ENCODE peak calls at places on chromosome 13, in ten cellular contexts. E, H, C, R, U, Z, K, N, Q and L are unnamed samples. For H3K4me1 and H3K27me3, the result is how much of the 10 kb centered on the place peaks cover.

GRCh38 chr13:90997951-90998350 is 349.5 kb upstream of the MIR17HG start:
- DNase-seq in H (no peak), U (no peak), E (no peak), R (no peak), Q (no peak), N (no peak), K (no peak), C (no peak), Z (no peak), L (no peak)

GRCh38 chr13:29753593-29754485 is 96.6 kb downstream of the UBL3 start:
- DNase-seq in Z (no peak), U (no peak), R (no peak), K (no peak), E (no peak), H (no peak), Q (no peak), N (no peak), C (no peak), L (no peak)

GRCh38 chr13:99614465-99614885 is 113.2 kb downstream of the TM9SF2 start:
- DNase-seq in K (no peak), Z (no peak), U (peak), Q (peak), E (peak), N (no peak), H (peak), C (no peak), R (peak), L (no peak)

GRCh38 chr13:101514695-101515275 is 62.3 kb downstream of the ITGBL1 start:
- DNase-seq in H (no peak), Q (peak), Z (no peak), E (no peak), R (peak), N (no peak), K (no peak), C (no peak), U (no peak), L (no peak)

GRCh38 chr13:72255908-72256307 is 388.9 kb upstream of the DACH1 start:
- DNase-seq in C (no peak), K (no peak), Q (peak), U (peak), N (no peak), Z (peak), R (peak), E (no peak), H (no peak), L (no peak)

GRCh38 chr13:76641056-76641455 is 245.1 kb downstream of the KCTD12 start:
- DNase-seq in U (no peak), E (no peak), K (no peak), R (no peak), H (no peak), N (no peak), Q (no peak), Z (no peak), C (no peak), L (no peak)

GRCh38 chr13:99055286-99056073 is 77.6 kb upstream of the DOCK9 start:
- DNase-seq in N (no peak), U (no peak), K (peak), Q (no peak), R (peak), E (no peak), C (no peak), Z (no peak), H (no peak), L (no peak)

GRCh38 chr13:26656919-26657318 is 99.4 kb downstream of the WASF3 start:
- DNase-seq in K (no peak), U (no peak), Q (peak), Z (no peak), N (no peak), R (no peak), C (no peak), E (no peak), H (no peak), L (no peak)

GRCh38 chr13:26964278-26965057 is 203.9 kb upstream of the GPR12 start:
- DNase-seq in K (no peak), N (no peak), R (no peak), U (no peak), H (peak), C (no peak), E (no peak), Q (no peak), Z (no peak), L (no peak)

GRCh38 chr13:110234532-110234931 is 72.4 kb downstream of the COL4A1 start:
- DNase-seq in H (no peak), N (no peak), E (no peak), R (no peak), Z (no peak), K (no peak), Q (no peak), C (no peak), U (no peak), L (peak)
- H3K4me1 ChIP-seq in H (half or more), N (under half), E (half or more), R (under half), Z (under half), K (half or more), Q (under half), C (under half), U (under half), L (half or more)

DNA sequence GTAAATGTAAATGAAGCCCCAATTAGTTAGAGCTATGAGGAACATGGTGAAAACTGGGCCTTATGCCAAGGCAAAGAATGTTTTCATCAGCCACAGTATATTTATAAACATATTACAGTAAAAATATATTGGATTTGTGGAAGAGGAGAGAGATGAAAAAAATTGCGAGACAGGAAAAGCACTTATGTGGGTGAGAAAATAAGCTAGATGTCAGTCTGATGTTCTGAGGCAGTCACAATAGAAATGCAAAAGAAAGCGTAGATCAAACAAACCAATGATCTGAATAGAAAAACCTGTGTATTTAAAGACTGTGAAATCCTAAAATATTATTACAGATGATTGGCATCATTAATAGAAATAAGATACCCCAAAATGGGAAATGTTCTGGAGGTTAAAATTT is 1332.5 kb downstream of the SLITRK5 start:
- DNase-seq in K (no peak), Z (no peak), C (no peak), R (no peak), N (no peak), Q (no peak), U (no peak), H (no peak), E (no peak), L (no peak)
- TF ChIP-seq POLR2AphosphoS5 in K (no peak), Z (no peak), C (no peak), R (no peak), N (no peak), Q (no peak), U (no peak), H (no peak), E (no peak), L (no peak)

GRCh38 chr13:112254900-112255299 is 121.3 kb upstream of the SPACA7 start:
- DNase-seq in E (no peak), C (no peak), N (no peak), K (peak), R (no peak), Z (no peak), U (no peak), Q (no peak), H (no peak), L (no peak)

GRCh38 chr13:112253631-112254030 is 122.5 kb upstream of the SPACA7 start:
- DNase-seq in Z (no peak), K (no peak), E (no peak), U (no peak), C (no peak), Q (no peak), R (no peak), N (no peak), H (no peak), L (peak)

GRCh38 chr13:112254061-112254818 is 121.9 kb upstream of the SPACA7 start:
- DNase-seq in C (no peak), Z (no peak), U (no peak), E (no peak), K (peak), N (no peak), R (no peak), Q (no peak), H (no peak), L (peak)

GRCh38 chr13:112256716-112257497 is 119.2 kb upstream of the SPACA7 start:
- DNase-seq in N (no peak), R (no peak), E (no peak), C (no peak), U (no peak), K (peak), Q (no peak), H (no peak), Z (no peak), L (peak)

DNA sequence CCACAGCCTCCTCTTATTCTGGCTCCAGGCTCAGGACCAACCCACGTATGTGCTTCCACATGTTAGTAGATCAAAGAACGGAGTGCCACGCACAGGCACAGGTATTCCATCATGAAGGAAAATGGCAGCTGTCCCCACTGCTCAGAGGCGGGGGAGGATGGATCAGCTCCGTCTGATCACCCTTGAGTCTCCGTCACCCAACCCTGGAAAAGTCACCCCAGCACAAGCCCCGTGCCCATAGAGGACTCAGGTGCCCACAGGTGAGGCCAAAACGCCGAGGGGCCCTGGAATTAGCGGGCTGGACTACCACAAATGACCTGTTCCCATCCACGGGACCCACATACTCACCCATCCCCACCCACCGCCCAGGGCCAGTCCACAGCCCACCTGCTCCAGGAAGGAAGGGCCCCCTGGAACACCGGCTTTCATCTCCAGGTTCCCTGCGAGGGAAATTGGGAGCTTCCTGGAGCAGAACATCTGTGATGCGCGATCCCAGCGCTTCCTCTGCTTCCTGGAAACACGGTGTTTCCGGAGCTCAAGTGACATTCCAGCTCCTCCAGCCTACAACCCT is 120.5 kb upstream of the SPACA7 start:
- DNase-seq in C (no peak), Q (no peak), N (no peak), U (no peak), R (no peak), Z (no peak), K (peak), H (no peak), E (no peak), L (peak)
- H3K27me3 ChIP-seq in C (under half), Q (half or more), N (under half), U (under half), R (under half), Z (under half), K (under half), H (under half), E (under half), L (under half)

DNA sequence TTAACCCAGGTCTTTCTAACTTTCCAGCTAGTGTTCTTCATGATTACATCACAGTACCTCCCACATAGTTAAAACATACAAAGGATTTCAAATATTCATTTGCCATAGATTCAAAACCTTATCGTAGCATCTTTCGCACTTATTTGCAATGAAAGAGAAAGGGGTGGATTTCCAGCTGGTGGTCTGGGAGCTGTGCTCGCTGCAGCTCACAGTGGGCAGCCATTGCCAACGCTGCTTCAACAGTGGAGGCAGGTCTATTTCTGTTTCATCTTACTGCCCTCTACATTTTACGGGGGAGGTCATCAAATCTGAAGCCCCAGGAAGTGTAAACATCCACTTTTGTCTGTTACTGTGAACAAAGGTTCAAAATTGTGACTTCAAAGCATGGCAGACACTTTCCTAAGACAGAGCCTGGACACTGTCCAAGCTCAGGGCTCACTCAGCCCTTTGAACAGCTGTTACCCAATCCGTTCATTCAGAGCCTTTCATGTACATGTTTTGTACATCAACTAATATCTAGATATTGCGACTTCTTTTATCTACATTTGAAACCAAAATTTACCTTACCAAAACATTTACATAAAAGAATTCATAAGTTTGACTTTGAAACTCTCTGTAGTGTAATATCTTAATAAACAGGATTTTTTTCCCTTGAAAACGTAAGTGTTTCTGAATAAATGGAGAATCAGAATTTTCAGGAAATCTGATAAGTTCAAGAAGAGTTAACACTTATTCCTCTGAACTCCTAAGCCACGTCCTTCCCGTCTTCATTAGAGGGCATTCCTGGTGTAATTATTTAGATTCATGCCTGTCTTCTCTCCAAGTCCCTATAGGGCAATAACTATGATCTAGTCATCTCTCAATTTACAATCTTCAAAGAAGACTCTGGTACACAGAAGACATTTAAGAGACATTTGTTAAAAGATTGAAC is 25.1 kb downstream of the STARD13 start:
- DNase-seq in Z (no peak), U (no peak), H (peak), C (no peak), Q (peak), R (no peak), N (no peak), E (no peak), K (no peak), L (no peak)
- H3K4me1 ChIP-seq in Z (under half), U (under half), H (half or more), C (under half), Q (half or more), R (under half), N (under half), E (half or more), K (half or more), L (half or more)

GRCh38 chr13:75554981-75555380 is 5.4 kb downstream of the UCHL3 start:
- DNase-seq in E (no peak), Z (no peak), K (no peak), Q (no peak), U (no peak), H (no peak), R (no peak), C (no peak), N (no peak), L (no peak)

GRCh38 chr13:75556961-75557360 is 7.4 kb downstream of the UCHL3 start:
- DNase-seq in N (no peak), H (no peak), R (no peak), Z (no peak), K (no peak), U (no peak), C (no peak), E (no peak), Q (no peak), L (no peak)

GRCh38 chr13:75555836-75556235 is 6.2 kb downstream of the UCHL3 start:
- DNase-seq in N (no peak), R (no peak), H (no peak), C (no peak), U (no peak), K (no peak), Z (no peak), Q (no peak), E (no peak), L (no peak)

DNA sequence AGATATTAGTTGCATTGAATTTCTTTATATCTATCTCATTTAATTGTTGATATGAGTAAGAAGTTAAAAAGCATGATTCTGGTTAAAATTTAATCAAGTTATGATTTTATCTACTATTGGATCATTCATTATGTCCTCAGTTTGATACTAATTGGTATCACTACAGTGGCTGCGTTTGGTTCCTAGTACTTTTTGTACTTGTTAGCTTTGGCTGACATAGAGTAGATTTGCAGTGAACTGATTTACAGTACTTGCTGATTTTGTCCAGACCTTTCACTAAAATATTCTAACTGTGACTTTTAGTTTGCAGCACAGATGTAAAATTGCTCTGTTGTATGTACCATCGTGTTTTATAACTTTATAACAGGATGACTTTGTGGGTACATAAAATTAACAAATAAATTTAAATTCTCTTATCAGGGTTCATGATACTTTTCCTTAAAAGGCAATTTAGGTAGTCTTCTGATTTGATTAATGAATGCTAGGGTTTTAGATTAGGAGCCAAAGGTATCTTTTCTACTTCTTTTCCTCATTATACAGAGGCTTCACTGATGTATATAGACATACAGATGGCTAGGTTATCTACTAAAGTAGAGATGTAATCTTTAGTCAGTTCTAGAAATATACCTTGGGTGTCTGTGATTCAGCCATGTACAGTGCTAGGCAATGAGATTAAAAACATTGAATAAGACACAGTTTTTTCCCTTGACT is 8.7 kb downstream of the UCHL3 start:
- DNase-seq in Z (no peak), U (no peak), K (no peak), H (no peak), C (no peak), Q (no peak), R (no peak), N (no peak), E (no peak), L (no peak)
- TF ChIP-seq POLR2AphosphoS5 in Z (no peak), U (no peak), K (no peak), H (no peak), C (no peak), Q (no peak), R (no peak), N (no peak), E (no peak), L (no peak)

GRCh38 chr13:46553521-46553885 is 533 bp downstream of the LRCH1 start:
- DNase-seq in E (no peak), Q (no peak), K (no peak), H (no peak), R (no peak), Z (no peak), N (no peak), U (no peak), C (peak), L (no peak)

GRCh38 chr13:46552888-46553520 is at the start of gene LRCH1:
- DNase-seq in H (peak), Q (peak), N (no peak), U (peak), K (no peak), C (peak), R (peak), E (peak), Z (no peak), L (peak)

GRCh38 chr13:46554971-46555370 is 2.0 kb downstream of the LRCH1 start:
- DNase-seq in E (no peak), Q (no peak), N (no peak), U (no peak), Z (no peak), K (no peak), H (no peak), C (no peak), R (peak), L (no peak)

GRCh38 chr13:46555722-46556121 is 2.8 kb downstream of the LRCH1 start:
- DNase-seq in E (no peak), Q (no peak), U (no peak), R (no peak), H (no peak), K (no peak), N (no peak), C (no peak), Z (no peak), L (no peak)

GRCh38 chr13:46553886-46554855 is 1.2 kb downstream of the LRCH1 start:
- DNase-seq in R (peak), Q (peak), E (peak), Z (no peak), H (peak), U (peak), K (no peak), C (peak), N (no peak), L (no peak)
- H3K27me3 ChIP-seq in R (under half), Q (under half), E (under half), Z (under half), H (under half), U (under half), K (under half), C (under half), N (under half), L (under half)

DNA sequence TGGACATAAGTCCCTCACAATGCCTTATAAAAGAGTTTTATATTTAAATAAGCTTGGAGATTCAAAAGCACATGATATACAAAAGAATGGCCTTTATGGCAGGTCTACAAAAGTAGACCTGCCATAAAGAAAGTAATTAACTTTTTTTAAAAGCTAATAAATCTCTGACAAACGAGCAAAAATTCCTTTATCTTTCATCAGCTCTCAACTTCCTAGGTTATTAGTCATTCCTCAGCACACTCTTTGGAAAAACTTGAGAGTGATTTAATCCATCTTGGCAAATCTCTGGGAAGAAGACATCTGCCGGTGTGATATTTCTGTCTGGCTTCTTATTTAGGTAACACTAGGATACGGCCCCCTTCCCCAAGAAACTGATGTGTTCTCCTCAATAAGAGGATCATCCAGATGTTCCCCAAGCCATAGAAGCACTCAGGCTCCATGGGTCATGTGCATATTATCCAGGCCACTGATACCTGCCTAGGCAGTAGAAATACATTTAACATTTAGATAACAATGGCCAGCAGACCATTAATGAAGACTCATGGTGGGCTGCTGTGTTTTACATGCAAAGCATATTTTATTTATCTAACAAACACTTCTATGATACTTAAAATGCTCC is 372.7 kb downstream of the LIG4 start:
- DNase-seq in N (no peak), C (no peak), E (no peak), R (peak), K (no peak), Q (no peak), Z (no peak), U (no peak), H (no peak), L (no peak)
- H3K4me1 ChIP-seq in N (under half), C (under half), E (under half), R (under half), K (under half), Q (under half), Z (under half), U (under half), H (under half), L (under half)

DNA sequence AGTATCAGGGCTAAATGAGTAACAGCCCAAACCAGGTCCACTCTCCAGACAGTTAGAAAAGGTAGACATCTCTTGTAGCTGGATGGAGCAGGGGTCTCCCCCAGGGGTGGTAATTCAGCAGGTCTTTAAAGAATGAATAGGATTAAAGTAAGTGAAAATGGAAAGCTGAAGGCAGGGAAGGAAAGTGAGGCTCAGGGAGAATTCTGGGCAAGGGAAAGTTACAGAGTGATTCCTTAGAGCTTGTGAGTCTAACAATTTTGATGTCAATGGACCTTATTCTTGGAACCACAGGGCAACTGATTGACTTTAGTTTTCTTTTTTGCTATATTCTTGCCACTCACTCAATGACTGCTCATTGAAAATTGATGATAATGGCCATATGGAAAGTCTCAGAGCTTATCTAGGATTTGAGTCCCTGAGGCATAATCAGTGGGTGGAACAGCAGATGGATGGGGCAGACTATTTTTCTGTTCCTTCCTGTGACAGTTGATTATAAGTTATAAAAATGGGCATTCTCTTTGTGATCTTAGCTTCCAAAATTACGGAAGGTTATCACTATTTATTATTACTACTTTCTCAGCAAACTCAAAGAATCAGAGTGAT is 76.9 kb downstream of the LRCH1 start:
- DNase-seq in Z (no peak), Q (no peak), K (no peak), C (no peak), N (no peak), U (no peak), H (no peak), R (no peak), E (no peak), L (no peak)
- TF ChIP-seq POLR2AphosphoS5 in Z (no peak), Q (no peak), K (no peak), C (no peak), N (no peak), U (no peak), H (no peak), R (no peak), E (no peak), L (no peak)